ENCODE peak calls at places on chromosomes 16 and 17, in seven cellular contexts. G is CD4-positive, alpha-beta T cell; H is transverse colon; U is foreskin fibroblast; V is tibial artery; T is GM13976; D is AG10803. N is an unnamed sample.

GRCh38 chr17:34301986-34302385 is 16.4 kb downstream of the CCL11 start:
- DNase-seq in G (no peak), H (no peak), U (no peak), V (no peak), T (no peak), D (peak), N (no peak)

GRCh38 chr17:42653179-42654124 is 5.6 kb upstream of the TUBG2 start:
- DNase-seq in G (no peak), H (peak), U (peak), V (peak), T (no peak), D (peak), N (no peak)

GRCh38 chr17:47649972-47650524 is 329 bp downstream of the KPNB1 start:
- DNase-seq in G (no peak), H (no peak), U (no peak), V (no peak), T (peak), D (no peak), N (no peak)

GRCh38 chr16:77434365-77435239 is at the start of gene ADAMTS18:
- DNase-seq in G (no peak), H (no peak), U (no peak), V (no peak), T (peak), D (no peak), N (no peak)

GRCh38 chr16:4212207-4212933 is 29.5 kb downstream of the SRL start:
- DNase-seq in G (no peak), H (no peak), U (no peak), V (peak), T (no peak), D (no peak), N (no peak)

GRCh38 chr16:60792437-60792836 is 1243.8 kb downstream of the CDH8 start:
- DNase-seq in G (no peak), H (no peak), U (no peak), V (no peak), T (no peak), D (no peak), N (no peak)

GRCh38 chr16:3140603-3141427 is 6.0 kb downstream of the ZNF213 start:
- DNase-seq in G (no peak), H (no peak), U (no peak), V (no peak), T (no peak), D (no peak), N (no peak)

GRCh38 chr17:55317284-55317683 is 52.5 kb downstream of the HLF start:
- DNase-seq in G (no peak), H (no peak), U (no peak), V (no peak), T (no peak), D (no peak), N (no peak)

GRCh38 chr16:14304891-14305459 is 233.9 kb downstream of the MRTFB start:
- DNase-seq in G (no peak), H (no peak), U (no peak), V (no peak), T (no peak), D (no peak), N (no peak)

GRCh38 chr17:66953661-66954060 is 10.8 kb upstream of the CACNG4 start:
- DNase-seq in G (no peak), H (no peak), U (no peak), V (no peak), T (no peak), D (peak), N (no peak)

GRCh38 chr16:85086347-85087291 is 25.7 kb downstream of the CIBAR2 start:
- DNase-seq in G (peak), H (peak), U (peak), V (peak), T (peak), D (peak), N (peak)

DNA sequence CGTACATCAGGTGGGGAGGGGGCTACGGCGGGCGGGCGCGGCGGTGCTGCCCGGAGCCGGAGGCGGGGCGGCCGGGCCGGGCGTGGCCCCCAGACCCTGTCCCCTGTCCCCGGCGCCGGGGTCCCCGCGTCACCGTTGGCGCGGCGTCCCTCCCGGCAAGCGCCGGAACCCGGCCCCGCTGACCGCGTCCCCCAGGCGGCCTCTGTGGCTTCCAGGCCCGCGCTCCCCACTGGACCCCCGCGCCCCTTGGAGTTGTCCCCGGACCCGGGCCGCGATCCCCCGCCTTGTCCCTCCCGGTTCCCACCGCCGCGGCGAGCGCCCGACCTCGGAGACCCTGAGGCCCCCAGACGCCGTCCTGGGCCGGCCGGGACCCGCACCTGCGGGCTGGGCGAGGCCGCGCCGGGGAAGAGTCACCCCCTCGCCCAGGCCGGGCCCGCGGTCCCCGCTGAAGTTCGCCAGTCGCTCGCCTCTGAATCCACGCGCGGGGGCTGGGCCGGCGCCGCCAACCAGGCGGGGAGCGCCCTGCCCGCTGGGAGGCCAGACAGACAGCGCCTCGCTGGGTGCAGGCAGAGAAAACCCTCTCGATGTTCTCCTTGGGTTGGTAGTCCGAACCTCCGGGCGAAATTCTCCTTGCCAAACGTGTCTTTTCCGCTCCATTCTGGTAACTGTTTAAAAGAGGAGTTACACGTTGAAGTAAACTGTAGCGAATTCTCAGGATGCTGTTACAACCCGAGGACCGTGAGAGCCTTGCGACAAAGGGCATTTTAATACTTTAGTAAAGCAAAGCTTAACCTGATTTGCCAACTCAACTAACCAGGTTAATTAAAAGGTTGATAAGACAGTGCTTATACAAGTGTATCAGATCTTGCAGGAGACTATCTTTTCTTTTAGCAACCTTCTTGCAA is 761 bp downstream of the GAN start:
- DNase-seq in G (peak), H (peak), U (peak), V (peak), T (peak), D (peak), N (peak)
- TF ChIP-seq CTCF in G (no peak), H (no peak), U (no peak), V (no peak), T (no peak), D (peak), N (no peak)

GRCh38 chr17:81871387-81872120 is 417 bp upstream of the ARHGDIA start:
- DNase-seq in G (peak), H (peak), U (peak), V (peak), T (peak), D (peak), N (peak)
- TF ChIP-seq CTCF in G (peak), H (no peak), U (peak), V (peak), T (peak), D (peak), N (no peak)

DNA sequence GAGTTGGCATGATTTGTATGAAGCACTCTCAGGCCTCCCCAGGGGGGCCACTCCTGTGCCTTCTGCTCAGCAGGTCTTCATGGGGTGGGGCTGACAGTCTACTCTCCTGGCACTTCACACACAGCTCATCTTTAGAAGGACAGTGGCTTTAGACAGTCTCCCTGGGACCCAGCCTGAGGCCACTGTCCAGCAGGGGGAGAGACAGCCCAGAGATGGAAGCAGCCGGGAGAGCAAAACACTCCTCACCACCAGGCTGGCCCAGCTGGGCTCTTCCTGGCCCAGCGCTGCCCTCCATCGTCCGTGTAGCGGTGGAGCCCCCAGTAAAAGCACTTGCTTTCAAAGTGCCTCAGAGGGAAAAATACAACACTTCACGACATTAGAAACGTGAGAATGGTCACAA is 62.0 kb upstream of the CRHR1 start:
- DNase-seq in G (no peak), H (no peak), U (no peak), V (no peak), T (peak), D (no peak), N (no peak)
- TF ChIP-seq CTCF in G (no peak), H (no peak), U (peak), V (no peak), T (no peak), D (peak), N (no peak)

GRCh38 chr16:70795513-70795912 is 5.4 kb downstream of the VAC14 start:
- DNase-seq in G (no peak), H (no peak), U (no peak), V (no peak), T (no peak), D (no peak), N (no peak)
- TF ChIP-seq CTCF in G (no peak), H (no peak), U (no peak), V (no peak), T (no peak), D (no peak), N (no peak)

GRCh38 chr16:21283521-21284289 is 5.6 kb upstream of the CRYM start:
- DNase-seq in G (no peak), H (peak), U (peak), V (peak), T (peak), D (no peak), N (peak)
- TF ChIP-seq CTCF in G (no peak), H (peak), U (peak), V (peak), T (peak), D (peak), N (no peak)

GRCh38 chr17:16415031-16415924 is at the start of gene TRPV2:
- DNase-seq in G (peak), H (peak), U (no peak), V (no peak), T (peak), D (no peak), N (peak)
- TF ChIP-seq CTCF in G (peak), H (peak), U (no peak), V (peak), T (peak), D (peak), N (no peak)

DNA sequence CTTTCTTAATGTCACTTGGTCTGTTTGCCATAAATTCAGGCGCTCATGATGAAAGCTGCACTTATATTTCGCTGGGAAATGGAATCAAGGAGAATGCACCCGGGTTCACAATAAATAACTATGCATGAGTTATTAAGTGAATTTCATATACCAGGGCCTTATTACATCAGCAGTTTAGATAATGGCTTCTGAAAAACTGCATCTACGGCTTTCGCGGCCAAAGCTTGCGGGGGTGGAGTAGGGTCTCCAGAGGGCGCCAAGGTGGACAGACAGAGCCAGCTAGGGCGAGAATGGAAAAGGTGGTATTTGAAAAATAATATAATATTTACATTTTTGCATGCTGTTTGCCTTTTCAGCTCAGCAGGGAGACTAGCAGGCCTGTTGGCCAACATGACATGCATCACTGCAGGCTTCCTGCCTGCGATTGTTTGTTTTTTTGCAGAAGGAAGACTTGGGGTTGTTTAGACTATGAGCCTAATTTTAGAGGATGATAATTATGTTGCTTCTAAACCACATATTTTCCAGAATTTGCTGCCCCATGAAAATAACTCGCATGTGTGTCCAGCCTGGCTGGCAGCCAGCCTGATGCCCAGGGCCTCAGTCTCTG is 173.8 kb upstream of the IRX3 start:
- DNase-seq in G (no peak), H (no peak), U (no peak), V (no peak), T (no peak), D (peak), N (no peak)
- TF ChIP-seq CTCF in G (no peak), H (no peak), U (no peak), V (no peak), T (no peak), D (no peak), N (no peak)

DNA sequence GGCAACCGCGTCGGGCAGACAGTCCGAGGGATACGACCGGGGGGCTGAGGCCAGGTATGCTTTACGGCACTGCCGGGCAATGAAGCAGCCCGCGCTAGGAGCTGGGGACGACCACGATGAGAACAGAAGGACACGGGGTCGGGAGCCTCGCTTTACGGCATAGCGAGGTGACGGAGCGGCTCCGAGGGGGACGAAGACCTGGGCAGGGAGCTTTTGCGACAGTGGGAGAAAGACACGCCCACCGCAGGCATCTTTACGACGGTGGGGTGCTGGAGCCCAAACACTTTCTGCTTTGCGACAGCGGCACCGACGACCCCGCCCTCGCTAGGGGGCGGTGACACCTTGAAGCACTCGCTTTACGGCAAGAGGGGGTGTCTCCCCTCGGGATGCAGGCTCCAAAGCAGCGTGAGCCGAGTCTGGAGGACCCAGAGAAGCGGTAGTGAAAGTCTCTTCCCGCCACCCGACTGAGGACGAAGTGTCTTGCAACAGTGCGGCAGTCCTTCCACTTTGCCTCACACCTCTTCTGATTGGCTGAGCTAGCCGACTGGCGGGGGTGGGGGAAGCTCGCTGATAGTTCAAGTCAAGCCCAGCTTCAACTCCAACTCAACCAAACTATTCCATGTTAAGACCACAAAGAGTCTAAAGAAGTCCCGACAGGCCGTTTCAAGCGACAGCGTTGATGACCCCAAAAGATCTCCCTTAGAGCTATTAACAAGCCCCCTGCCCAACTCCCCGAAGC is 394 bp upstream of the NEURL4 start:
- DNase-seq in G (peak), H (peak), U (peak), V (peak), T (peak), D (peak), N (peak)
- TF ChIP-seq CTCF in G (no peak), H (no peak), U (no peak), V (no peak), T (no peak), D (no peak), N (no peak)

DNA sequence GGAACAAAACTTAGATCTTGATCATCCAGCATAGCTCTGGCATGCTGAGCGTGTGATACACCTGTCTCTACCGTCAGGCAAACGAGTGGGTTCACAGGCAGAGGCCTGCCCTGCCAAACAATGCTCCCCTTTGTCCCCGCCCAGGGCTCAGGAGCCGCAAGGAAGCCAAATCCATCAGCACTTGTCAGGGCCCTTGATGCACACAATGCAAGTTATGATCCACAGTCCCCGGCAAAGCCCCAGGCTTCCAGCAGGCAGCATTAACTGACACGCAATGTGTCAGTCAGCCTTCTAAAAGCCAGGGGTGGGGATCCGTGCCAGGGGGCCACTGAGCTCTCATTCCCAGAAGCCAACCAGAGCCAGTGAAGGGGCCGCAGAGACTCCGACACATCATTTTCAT is 460.9 kb downstream of the SLC39A11 start:
- DNase-seq in G (no peak), H (no peak), U (no peak), V (no peak), T (no peak), D (no peak), N (no peak)
- TF ChIP-seq CTCF in G (no peak), H (no peak), U (no peak), V (no peak), T (no peak), D (no peak), N (no peak)

N was measured in activated B cell treated with CpG ODN at 0.5 μM for 24 hours.